ENCODE peak calls at places on chromosomes 7 and 10, in eight cellular contexts. One of them, this sample, is unnamed.

GRCh38 chr7:101362334-101363195 is at the start of gene COL26A1:
- DNase-seq in kidney glomerular epithelial cell: no peak
- DNase-seq in substantia nigra: no peak
- DNase-seq in posterior cingulate gyrus: no peak
- DNase-seq in stimulated activated CD4-positive, alpha-beta T cell treated with anti-CD3 and anti-CD28 coated beads, Interleukin-12 subunit alpha, Interleukin-12 subunit beta, amount 100 ng/mL, for 4 hours: peak; percentile 10
- DNase-seq in fibroblast of lung: peak; percentile 27
- DNase-seq in HEK293T: peak; percentile 58
- DNase-seq in IMR-90: no peak
- DNase-seq in this sample: peak; percentile 8

GRCh38 chr10:129416136-129416530 is 50.9 kb upstream of the MGMT start:
- DNase-seq in HEK293T: no peak
- DNase-seq in stimulated activated CD4-positive, alpha-beta T cell treated with anti-CD3 and anti-CD28 coated beads, Interleukin-12 subunit alpha, Interleukin-12 subunit beta, amount 100 ng/mL, for 4 hours: no peak
- DNase-seq in fibroblast of lung: no peak
- DNase-seq in substantia nigra: no peak
- DNase-seq in posterior cingulate gyrus: no peak
- DNase-seq in IMR-90: no peak
- DNase-seq in kidney glomerular epithelial cell: no peak
- DNase-seq in this sample: no peak

GRCh38 chr7:117698018-117698417 is 175.2 kb downstream of the CTTNBP2 start:
- DNase-seq in stimulated activated CD4-positive, alpha-beta T cell treated with anti-CD3 and anti-CD28 coated beads, Interleukin-12 subunit alpha, Interleukin-12 subunit beta, amount 100 ng/mL, for 4 hours: no peak
- DNase-seq in posterior cingulate gyrus: no peak
- DNase-seq in substantia nigra: no peak
- DNase-seq in kidney glomerular epithelial cell: no peak
- DNase-seq in HEK293T: no peak
- DNase-seq in fibroblast of lung: no peak
- DNase-seq in IMR-90: no peak
- DNase-seq in this sample: no peak

GRCh38 chr7:84190016-84190705 is 4.4 kb downstream of the SEMA3A start:
- DNase-seq in HEK293T: no peak
- DNase-seq in substantia nigra: no peak
- DNase-seq in fibroblast of lung: peak; percentile 50
- DNase-seq in stimulated activated CD4-positive, alpha-beta T cell treated with anti-CD3 and anti-CD28 coated beads, Interleukin-12 subunit alpha, Interleukin-12 subunit beta, amount 100 ng/mL, for 4 hours: no peak
- DNase-seq in kidney glomerular epithelial cell: no peak
- DNase-seq in posterior cingulate gyrus: no peak
- DNase-seq in IMR-90: peak; percentile 52
- DNase-seq in this sample: no peak

GRCh38 chr7:90445633-90446032 is 23.8 kb upstream of the PTTG1IP2 start:
- DNase-seq in HEK293T: no peak
- DNase-seq in posterior cingulate gyrus: no peak
- DNase-seq in substantia nigra: no peak
- DNase-seq in fibroblast of lung: no peak
- DNase-seq in IMR-90: no peak
- DNase-seq in kidney glomerular epithelial cell: no peak
- DNase-seq in stimulated activated CD4-positive, alpha-beta T cell treated with anti-CD3 and anti-CD28 coated beads, Interleukin-12 subunit alpha, Interleukin-12 subunit beta, amount 100 ng/mL, for 4 hours: no peak
- DNase-seq in this sample: no peak

GRCh38 chr10:4692206-4692605 is 133.8 kb upstream of the AKR1E2 start:
- DNase-seq in substantia nigra: no peak
- DNase-seq in fibroblast of lung: no peak
- DNase-seq in kidney glomerular epithelial cell: no peak
- DNase-seq in IMR-90: no peak
- DNase-seq in HEK293T: no peak
- DNase-seq in posterior cingulate gyrus: no peak
- DNase-seq in stimulated activated CD4-positive, alpha-beta T cell treated with anti-CD3 and anti-CD28 coated beads, Interleukin-12 subunit alpha, Interleukin-12 subunit beta, amount 100 ng/mL, for 4 hours: no peak
- DNase-seq in this sample: no peak

GRCh38 chr10:131931981-131932380 is 31.2 kb downstream of the PPP2R2D start:
- DNase-seq in stimulated activated CD4-positive, alpha-beta T cell treated with anti-CD3 and anti-CD28 coated beads, Interleukin-12 subunit alpha, Interleukin-12 subunit beta, amount 100 ng/mL, for 4 hours: no peak
- DNase-seq in HEK293T: no peak
- DNase-seq in posterior cingulate gyrus: no peak
- DNase-seq in kidney glomerular epithelial cell: no peak
- DNase-seq in IMR-90: no peak
- DNase-seq in fibroblast of lung: no peak
- DNase-seq in substantia nigra: no peak
- DNase-seq in this sample: no peak

GRCh38 chr10:98125940-98126631 is 8.4 kb upstream of the R3HCC1L start:
- DNase-seq in stimulated activated CD4-positive, alpha-beta T cell treated with anti-CD3 and anti-CD28 coated beads, Interleukin-12 subunit alpha, Interleukin-12 subunit beta, amount 100 ng/mL, for 4 hours: no peak
- DNase-seq in substantia nigra: no peak
- DNase-seq in IMR-90: no peak
- DNase-seq in HEK293T: no peak
- DNase-seq in kidney glomerular epithelial cell: no peak
- DNase-seq in fibroblast of lung: no peak
- DNase-seq in posterior cingulate gyrus: no peak
- DNase-seq in this sample: no peak

GRCh38 chr7:24801910-24802699 is 44.8 kb upstream of the GSDME start:
- DNase-seq in HEK293T: no peak
- DNase-seq in kidney glomerular epithelial cell: no peak
- DNase-seq in posterior cingulate gyrus: no peak
- DNase-seq in fibroblast of lung: no peak
- DNase-seq in stimulated activated CD4-positive, alpha-beta T cell treated with anti-CD3 and anti-CD28 coated beads, Interleukin-12 subunit alpha, Interleukin-12 subunit beta, amount 100 ng/mL, for 4 hours: no peak
- DNase-seq in IMR-90: peak; percentile 29
- DNase-seq in substantia nigra: no peak
- DNase-seq in this sample: no peak

GRCh38 chr7:100584677-100585510 is 1.0 kb downstream of the LRCH4 start:
- DNase-seq in posterior cingulate gyrus: no peak
- DNase-seq in fibroblast of lung: peak; percentile 82
- DNase-seq in stimulated activated CD4-positive, alpha-beta T cell treated with anti-CD3 and anti-CD28 coated beads, Interleukin-12 subunit alpha, Interleukin-12 subunit beta, amount 100 ng/mL, for 4 hours: no peak
- DNase-seq in IMR-90: peak; percentile 89
- DNase-seq in kidney glomerular epithelial cell: peak; percentile 32
- DNase-seq in HEK293T: no peak
- DNase-seq in substantia nigra: no peak
- DNase-seq in this sample: no peak

This sample was measured in Caki2.